ENCODE peak calls at places on chromosomes 7 and 10, in four cellular contexts. One of them, this sample, is unnamed.

GRCh38 chr10:29140991-29141390 is 147.9 kb upstream of the LYZL1 start:
- DNase-seq in small intestine: no peak
- DNase-seq in ELF-1: no peak
- DNase-seq in tibial artery: no peak
- DNase-seq in this sample: no peak

GRCh38 chr10:96832721-96833219 is 672 bp downstream of the LCOR start:
- DNase-seq in small intestine: peak
- DNase-seq in ELF-1: peak
- DNase-seq in tibial artery: peak
- DNase-seq in this sample: peak

GRCh38 chr7:124031919-124032318 is 948 bp downstream of the TMEM229A start:
- DNase-seq in small intestine: no peak
- DNase-seq in ELF-1: peak
- DNase-seq in tibial artery: no peak
- DNase-seq in this sample: no peak

GRCh38 chr10:119207713-119208552 is 562 bp downstream of the GRK5 start:
- DNase-seq in small intestine: peak
- DNase-seq in ELF-1: peak
- DNase-seq in tibial artery: peak
- DNase-seq in this sample: peak

GRCh38 chr7:76428868-76429805 is 4.4 kb downstream of the ZP3 start:
- DNase-seq in small intestine: no peak
- DNase-seq in ELF-1: peak
- DNase-seq in tibial artery: peak
- DNase-seq in this sample: no peak

GRCh38 chr10:22630229-22631174 is 83.9 kb downstream of the PIP4K2A start:
- DNase-seq in small intestine: peak
- DNase-seq in ELF-1: no peak
- DNase-seq in tibial artery: no peak
- DNase-seq in this sample: no peak

GRCh38 chr10:71694567-71694968 is 25.0 kb downstream of the C10orf105 start:
- DNase-seq in small intestine: peak
- DNase-seq in ELF-1: no peak
- DNase-seq in tibial artery: peak
- DNase-seq in this sample: no peak

GRCh38 chr10:24901686-24902399 is 50.6 kb downstream of the PRTFDC1 start:
- DNase-seq in small intestine: peak
- DNase-seq in ELF-1: peak
- DNase-seq in tibial artery: no peak
- DNase-seq in this sample: peak

GRCh38 chr10:45561952-45562351 is 110.6 kb downstream of the ZFAND4 start:
- DNase-seq in small intestine: no peak
- DNase-seq in ELF-1: no peak
- DNase-seq in tibial artery: no peak
- DNase-seq in this sample: no peak

GRCh38 chr7:27640914-27641570 is 21.6 kb downstream of the HIBADH start:
- DNase-seq in small intestine: peak
- DNase-seq in ELF-1: no peak
- DNase-seq in tibial artery: no peak
- DNase-seq in this sample: no peak

GRCh38 chr10:29895436-29895835 is 163.9 kb downstream of the JCAD start:
- DNase-seq in small intestine: no peak
- DNase-seq in ELF-1: peak
- DNase-seq in tibial artery: peak
- DNase-seq in this sample: peak

GRCh38 chr7:2417981-2418481 is 14.6 kb downstream of the CHST12 start:
- DNase-seq in small intestine: no peak
- DNase-seq in ELF-1: no peak
- DNase-seq in tibial artery: no peak
- DNase-seq in this sample: no peak

GRCh38 chr7:20152511-20152910 is 64.7 kb downstream of the MACC1 start:
- DNase-seq in small intestine: no peak
- DNase-seq in ELF-1: no peak
- DNase-seq in tibial artery: no peak
- DNase-seq in this sample: no peak

GRCh38 chr7:2460188-2460587 is 16.0 kb downstream of the GRIFIN start:
- DNase-seq in small intestine: no peak
- DNase-seq in ELF-1: no peak
- DNase-seq in tibial artery: no peak
- DNase-seq in this sample: no peak

GRCh38 chr7:117385340-117386124 is 41.8 kb downstream of the ASZ1 start:
- DNase-seq in small intestine: peak
- DNase-seq in ELF-1: no peak
- DNase-seq in tibial artery: no peak
- DNase-seq in this sample: no peak

GRCh38 chr10:133366751-133367150 is 6.4 kb downstream of the ECHS1 start:
- DNase-seq in small intestine: no peak
- DNase-seq in ELF-1: no peak
- DNase-seq in tibial artery: no peak
- DNase-seq in this sample: no peak

GRCh38 chr10:52335665-52336064 is 21.6 kb downstream of the DKK1 start:
- DNase-seq in small intestine: no peak
- DNase-seq in ELF-1: no peak
- DNase-seq in tibial artery: no peak
- DNase-seq in this sample: no peak

GRCh38 chr10:12504628-12505027 is 155.3 kb downstream of the CAMK1D start:
- DNase-seq in small intestine: no peak
- DNase-seq in ELF-1: no peak
- DNase-seq in tibial artery: no peak
- DNase-seq in this sample: no peak

GRCh38 chr10:96794786-96795733 is 37.0 kb upstream of the LCOR start:
- DNase-seq in small intestine: peak
- DNase-seq in ELF-1: peak
- DNase-seq in tibial artery: no peak
- DNase-seq in this sample: no peak

GRCh38 chr10:124738441-124738840 is 5.7 kb downstream of the FAM53B start:
- DNase-seq in small intestine: no peak
- DNase-seq in ELF-1: no peak
- DNase-seq in tibial artery: no peak
- DNase-seq in this sample: no peak

GRCh38 chr10:69898524-69898923 is 96.8 kb downstream of the COL13A1 start:
- DNase-seq in small intestine: peak
- DNase-seq in ELF-1: no peak
- DNase-seq in tibial artery: no peak
- DNase-seq in this sample: no peak

GRCh38 chr7:105876964-105877601 is 684 bp upstream of the ATXN7L1 start:
- DNase-seq in small intestine: peak
- DNase-seq in ELF-1: peak
- DNase-seq in tibial artery: peak
- DNase-seq in this sample: peak

GRCh38 chr7:25580156-25580555 is 351.9 kb upstream of the NPVF start:
- DNase-seq in small intestine: peak
- DNase-seq in ELF-1: no peak
- DNase-seq in tibial artery: no peak
- DNase-seq in this sample: no peak

GRCh38 chr10:86139066-86139657 is 227.4 kb downstream of the GRID1 start:
- DNase-seq in small intestine: no peak
- DNase-seq in ELF-1: peak
- DNase-seq in tibial artery: no peak
- DNase-seq in this sample: no peak

GRCh38 chr7:19939746-19940145 is 166.3 kb upstream of the TMEM196 start:
- DNase-seq in small intestine: no peak
- DNase-seq in ELF-1: no peak
- DNase-seq in tibial artery: no peak
- DNase-seq in this sample: no peak

GRCh38 chr7:124208173-124208572 is 175.3 kb upstream of the TMEM229A start:
- DNase-seq in small intestine: no peak
- DNase-seq in ELF-1: no peak
- DNase-seq in tibial artery: no peak
- DNase-seq in this sample: no peak

GRCh38 chr10:72353963-72354355 is 760 bp downstream of the DNAJB12 start:
- DNase-seq in small intestine: no peak
- DNase-seq in ELF-1: peak
- DNase-seq in tibial artery: peak
- DNase-seq in this sample: no peak

GRCh38 chr10:48981310-48981907 is 41.8 kb upstream of the LRRC18 start:
- DNase-seq in small intestine: peak
- DNase-seq in ELF-1: peak
- DNase-seq in tibial artery: peak
- DNase-seq in this sample: peak

GRCh38 chr10:100022403-100022802 is 12.7 kb upstream of the DNMBP start:
- DNase-seq in small intestine: no peak
- DNase-seq in ELF-1: no peak
- DNase-seq in tibial artery: no peak
- DNase-seq in this sample: no peak

GRCh38 chr7:29106128-29106988 is 40.0 kb downstream of the CPVL start:
- DNase-seq in small intestine: peak
- DNase-seq in ELF-1: peak
- DNase-seq in tibial artery: peak
- DNase-seq in this sample: peak

This sample was measured in uterus.